ENCODE peak calls at places on chromosome 3, in four cellular contexts. D, H, G and V are unnamed samples.

GRCh38 chr3:193129607-193130006 is 111.4 kb upstream of the PLAAT1 start:
- DNase-seq in D (no peak), H (no peak), G (no peak), V (peak; percentile 8)

GRCh38 chr3:104437891-104438290 is 928.8 kb upstream of the ALCAM start:
- DNase-seq in D (no peak), H (no peak), G (no peak), V (no peak)

GRCh38 chr3:14151471-14152083 is 26.7 kb downstream of the TMEM43 start:
- DNase-seq in D (no peak), H (no peak), G (no peak), V (no peak)

GRCh38 chr3:59919581-59919980 is 869.8 kb upstream of the CFAP20DC start:
- DNase-seq in D (no peak), H (no peak), G (no peak), V (no peak)

GRCh38 chr3:42906905-42907183 is 902 bp downstream of the ZNF662 start:
- DNase-seq in D (no peak), H (no peak), G (no peak), V (no peak)

GRCh38 chr3:132209860-132210259 is 107.3 kb upstream of the ACP3 start:
- DNase-seq in D (no peak), H (no peak), G (no peak), V (no peak)

GRCh38 chr3:43738305-43738704 is 47.6 kb downstream of the ABHD5 start:
- DNase-seq in D (no peak), H (no peak), G (no peak), V (no peak)

GRCh38 chr3:187165144-187165543 is 25.8 kb upstream of the RPL39L start:
- DNase-seq in D (no peak), H (peak; percentile 22), G (peak; percentile 45), V (peak; percentile 96)

GRCh38 chr3:128665362-128666021 is 14.9 kb upstream of the RPN1 start:
- DNase-seq in D (no peak), H (no peak), G (no peak), V (no peak)

GRCh38 chr3:79820089-79820488 is 52.3 kb upstream of the ROBO1 start:
- DNase-seq in D (no peak), H (no peak), G (no peak), V (no peak)

GRCh38 chr3:126081618-126082333 is 2.1 kb downstream of the SLC41A3 start:
- DNase-seq in D (no peak), H (no peak), G (peak; percentile 31), V (no peak)

GRCh38 chr3:179333084-179333483 is 10.3 kb downstream of the ZNF639 start:
- DNase-seq in D (no peak), H (no peak), G (no peak), V (no peak)

GRCh38 chr3:140586311-140586710 is 91.6 kb upstream of the TRIM42 start:
- DNase-seq in D (no peak), H (no peak), G (no peak), V (no peak)

GRCh38 chr3:121064121-121064520 is 156.1 kb downstream of the STXBP5L start:
- DNase-seq in D (no peak), H (no peak), G (no peak), V (no peak)

GRCh38 chr3:152105446-152105845 is 163.3 kb upstream of the MBNL1 start:
- DNase-seq in D (no peak), H (no peak), G (no peak), V (no peak)

GRCh38 chr3:140972833-140973232 is 31.2 kb downstream of the SLC25A36 start:
- DNase-seq in D (no peak), H (no peak), G (no peak), V (peak; percentile 43)

GRCh38 chr3:192571197-192571791 is 156.0 kb downstream of the FGF12 start:
- DNase-seq in D (peak; percentile 78), H (no peak), G (no peak), V (peak; percentile 94)

GRCh38 chr3:36924748-36925521 is 19.9 kb downstream of the TRANK1 start:
- DNase-seq in D (no peak), H (no peak), G (no peak), V (no peak)

GRCh38 chr3:161171113-161171512 is 50.0 kb upstream of the NMD3 start:
- DNase-seq in D (peak; percentile 60), H (no peak), G (no peak), V (no peak)

GRCh38 chr3:47464603-47465002 is 11.1 kb downstream of the SCAP start:
- DNase-seq in D (no peak), H (no peak), G (no peak), V (no peak)

GRCh38 chr3:116059421-116060096 is 385.7 kb downstream of the LSAMP start:
- DNase-seq in D (no peak), H (no peak), G (no peak), V (no peak)

GRCh38 chr3:49647741-49648140 is 26.4 kb upstream of the APEH start:
- DNase-seq in D (peak; percentile 29), H (no peak), G (no peak), V (no peak)

GRCh38 chr3:111585214-111585613 is 9.9 kb downstream of the ZBED2 start:
- DNase-seq in D (no peak), H (no peak), G (no peak), V (no peak)

GRCh38 chr3:10352146-10352911 is 31.4 kb upstream of the SEC13 start:
- DNase-seq in D (no peak), H (no peak), G (no peak), V (no peak)

GRCh38 chr3:196636369-196637349 is 2.8 kb upstream of the NRROS start:
- DNase-seq in D (no peak), H (no peak), G (no peak), V (no peak)

GRCh38 chr3:46516521-46516920 is 18.7 kb downstream of the RTP3 start:
- DNase-seq in D (no peak), H (no peak), G (no peak), V (no peak)

GRCh38 chr3:123338021-123338619 is 110.8 kb downstream of the ADCY5 start:
- DNase-seq in D (peak; percentile 19), H (no peak), G (no peak), V (peak; percentile 12)

GRCh38 chr3:36876181-36876936 is 68.5 kb downstream of the TRANK1 start:
- DNase-seq in D (no peak), H (no peak), G (peak; percentile 75), V (no peak)

GRCh38 chr3:41224120-41224806 is 25.0 kb downstream of the CTNNB1 start:
- DNase-seq in D (no peak), H (no peak), G (no peak), V (no peak)

GRCh38 chr3:30657914-30658313 is 51.5 kb downstream of the TGFBR2 start:
- DNase-seq in D (no peak), H (no peak), G (no peak), V (no peak)

GRCh38 chr3:50388720-50389352 is 29.5 kb upstream of the TMEM115 start:
- DNase-seq in D (no peak), H (no peak), G (no peak), V (no peak)

GRCh38 chr3:19216669-19217337 is 68.5 kb downstream of the KCNH8 start:
- DNase-seq in D (peak; percentile 19), H (no peak), G (no peak), V (peak; percentile 8)

GRCh38 chr3:129315386-129315991 is 36.8 kb downstream of the HMCES start:
- DNase-seq in D (peak; percentile 42), H (no peak), G (no peak), V (peak; percentile 37)

GRCh38 chr3:65401359-65401810 is 637.3 kb downstream of the MAGI1 start:
- DNase-seq in D (no peak), H (no peak), G (no peak), V (no peak)

GRCh38 chr3:160919942-160920341 is 163.9 kb downstream of the PPM1L start:
- DNase-seq in D (no peak), H (no peak), G (no peak), V (peak; percentile 31)